ENCODE peak calls at places on chromosomes 13 and 19, in five cellular contexts. T is stimulated activated naive CD4-positive, alpha-beta T cell; O is left colon; E is Right ventricle myocardium superior; S is stimulated activated CD8-positive, alpha-beta memory T cell treated with anti-CD3 and anti-CD28 coated beads, Interleukin-12 subunit alpha, Interleukin-12 subunit beta, amount 100 ng/mL, for 1 hour. Q is an unnamed sample.

GRCh38 chr13:66532845-66533244 is 697.3 kb downstream of the PCDH9 start:
- DNase-seq in T (no peak), O (no peak), E (no peak), S (no peak), Q (no peak)

GRCh38 chr13:45055198-45055901 is 65.0 kb upstream of the GTF2F2 start:
- DNase-seq in T (no peak), O (peak; percentile 36), E (no peak), S (no peak), Q (no peak)

GRCh38 chr19:16025108-16026101 is 50.9 kb upstream of the TPM4 start:
- DNase-seq in T (no peak), O (peak; percentile 42), E (no peak), S (no peak), Q (peak; percentile 23)

GRCh38 chr19:39359026-39359425 is 16.8 kb downstream of the SAMD4B start:
- DNase-seq in T (no peak), O (no peak), E (no peak), S (no peak), Q (no peak)

GRCh38 chr19:7925171-7925837 is 631 bp downstream of the CTXN1 start:
- DNase-seq in T (peak; percentile 71), O (peak; percentile 64), E (peak; percentile 80), S (peak; percentile 62), Q (peak; percentile 64)

GRCh38 chr19:50728084-50728737 is 5.0 kb downstream of the CLEC11A start:
- DNase-seq in T (peak; percentile 61), O (peak; percentile 42), E (peak; percentile 82), S (peak; percentile 45), Q (peak; percentile 64)

GRCh38 chr13:94722596-94722995 is 10.3 kb upstream of the SOX21 start:
- DNase-seq in T (no peak), O (no peak), E (no peak), S (no peak), Q (no peak)

GRCh38 chr19:42081584-42082258 is 5.8 kb downstream of the ZNF574 start:
- DNase-seq in T (no peak), O (no peak), E (no peak), S (no peak), Q (peak; percentile 36)

GRCh38 chr19:55272142-55272541 is 7.8 kb downstream of the HSPBP1 start:
- DNase-seq in T (no peak), O (no peak), E (no peak), S (no peak), Q (no peak)

GRCh38 chr19:8831832-8832131 is 322 bp downstream of the ZNF558 start:
- DNase-seq in T (no peak), O (peak; percentile 34), E (no peak), S (no peak), Q (no peak)

GRCh38 chr13:98576963-98577822 is at the start of gene STK24:
- DNase-seq in T (peak; percentile 39), O (peak; percentile 68), E (peak; percentile 81), S (no peak), Q (peak; percentile 80)

GRCh38 chr19:369876-370275 is 25.3 kb upstream of the MIER2 start:
- DNase-seq in T (no peak), O (no peak), E (peak; percentile 36), S (no peak), Q (no peak)

GRCh38 chr19:48826606-48827020 is 9.7 kb downstream of the HSD17B14 start:
- DNase-seq in T (no peak), O (no peak), E (no peak), S (no peak), Q (peak; percentile 63)

GRCh38 chr19:1942934-1943555 is 2.1 kb downstream of the CSNK1G2 start:
- DNase-seq in T (no peak), O (no peak), E (no peak), S (no peak), Q (no peak)

GRCh38 chr19:14112051-14112808 is 5.3 kb downstream of the PRKACA start:
- DNase-seq in T (no peak), O (no peak), E (peak; percentile 71), S (no peak), Q (no peak)

GRCh38 chr19:35327642-35328041 is 1.3 kb upstream of the CD22 start:
- DNase-seq in T (no peak), O (no peak), E (peak; percentile 5), S (no peak), Q (no peak)

GRCh38 chr13:37168151-37168550 is 62.7 kb upstream of the CSNK1A1L start:
- DNase-seq in T (no peak), O (no peak), E (no peak), S (no peak), Q (no peak)

GRCh38 chr19:28494466-28494865 is 718.5 kb downstream of the UQCRFS1 start:
- DNase-seq in T (no peak), O (no peak), E (no peak), S (no peak), Q (no peak)

GRCh38 chr19:16778796-16779411 is 50.3 kb upstream of the SIN3B start:
- DNase-seq in T (peak; percentile 28), O (no peak), E (peak; percentile 63), S (peak; percentile 2), Q (peak; percentile 39)

GRCh38 chr19:27733551-27734266 is 1479.2 kb downstream of the UQCRFS1 start:
- DNase-seq in T (no peak), O (no peak), E (no peak), S (no peak), Q (no peak)

GRCh38 chr13:46100191-46100877 is 4.5 kb downstream of the CPB2 start:
- DNase-seq in T (no peak), O (no peak), E (no peak), S (no peak), Q (no peak)

GRCh38 chr13:101893021-101893420 is 440.5 kb downstream of the ITGBL1 start:
- DNase-seq in T (no peak), O (no peak), E (no peak), S (no peak), Q (no peak)

Q was measured in body of pancreas.